ENCODE peak calls at places on chromosomes 16 and 17, in ten cellular contexts. O is NCI-H1417; N is substantia nigra; H is MM.1S; J is activated CD4-positive, alpha-beta T cell treated with anti-CD3 and anti-CD28 coated beads, Interleukin-2, amount 50 U/mL, for 1 hour; I is NCI-H748 treated with DMSO at 0.1 percent for 48 hours; K is germinal center; P is CD14-positive monocyte; G is NCI-H1694; U is nephron progenitor cell. S is an unnamed sample.

GRCh38 chr16:59192551-59193199 is 458.6 kb upstream of the GOT2 start:
- DNase-seq in N (no peak), I (peak), O (no peak), H (peak), U (peak), P (no peak), K (no peak), J (no peak), G (no peak), S (no peak)

GRCh38 chr16:65771707-65772106 is 594.8 kb upstream of the CDH5 start:
- DNase-seq in O (no peak), N (no peak), I (no peak), P (no peak), U (no peak), J (no peak), H (no peak), K (no peak), G (no peak), S (no peak)

GRCh38 chr17:61718022-61718421 is 127.0 kb upstream of the NACA2 start:
- DNase-seq in P (no peak), J (no peak), G (no peak), O (no peak), N (no peak), U (no peak), I (no peak), H (no peak), K (no peak), S (no peak)

GRCh38 chr16:1536601-1537000 is 3.1 kb downstream of the TMEM204 start:
- DNase-seq in N (no peak), H (no peak), I (no peak), U (no peak), P (no peak), G (no peak), O (no peak), K (no peak), J (no peak), S (no peak)

GRCh38 chr16:89495121-89495520 is 4.8 kb upstream of the ANKRD11 start:
- DNase-seq in G (no peak), O (no peak), J (no peak), I (no peak), K (no peak), H (no peak), N (no peak), U (peak), P (no peak), S (no peak)

GRCh38 chr17:57296231-57296630 is 39.9 kb downstream of the MSI2 start:
- DNase-seq in G (no peak), P (no peak), N (no peak), J (no peak), H (no peak), U (no peak), I (peak), O (peak), K (no peak), S (peak)

GRCh38 chr17:44547625-44548297 is 9.5 kb upstream of the FZD2 start:
- DNase-seq in H (no peak), J (no peak), U (peak), I (no peak), P (no peak), G (no peak), O (no peak), K (no peak), N (no peak), S (no peak)

GRCh38 chr17:47946929-47947397 is 5.6 kb downstream of the PNPO start:
- DNase-seq in U (peak), I (peak), N (peak), P (peak), O (peak), J (peak), H (peak), K (peak), G (peak), S (peak)

GRCh38 chr17:19744492-19744891 is 3.6 kb downstream of the ALDH3A1 start:
- DNase-seq in G (no peak), K (no peak), N (no peak), J (no peak), U (no peak), I (no peak), P (no peak), O (no peak), H (no peak), S (no peak)

GRCh38 chr17:35618628-35619027 is 31.5 kb downstream of the AP2B1 start:
- DNase-seq in J (no peak), N (no peak), G (no peak), K (no peak), U (no peak), O (no peak), P (no peak), H (no peak), I (no peak), S (no peak)

GRCh38 chr17:76521262-76521661 is 16.2 kb downstream of the CYGB start:
- DNase-seq in N (no peak), K (no peak), J (no peak), G (no peak), P (no peak), H (no peak), U (no peak), O (no peak), I (no peak), S (no peak)

GRCh38 chr17:68398731-68399637 is 58.3 kb downstream of the WIPI1 start:
- DNase-seq in J (no peak), H (peak), U (peak), K (peak), O (peak), G (no peak), N (peak), P (peak), I (peak), S (peak)

GRCh38 chr17:60326702-60327101 is 65.2 kb downstream of the USP32 start:
- DNase-seq in N (no peak), K (no peak), P (no peak), J (no peak), G (no peak), I (no peak), U (no peak), O (no peak), H (no peak), S (no peak)

GRCh38 chr17:7023576-7024401 is 939 bp downstream of the BCL6B start:
- DNase-seq in K (peak), P (peak), I (no peak), O (peak), N (peak), H (peak), G (no peak), U (peak), J (peak), S (peak)

GRCh38 chr16:86931410-86931941 is 353.1 kb downstream of the FOXL1 start:
- DNase-seq in I (no peak), J (no peak), N (no peak), K (no peak), P (no peak), O (no peak), G (no peak), U (no peak), H (no peak), S (no peak)

GRCh38 chr16:67428146-67428731 is 2.7 kb upstream of the HSD11B2 start:
- DNase-seq in J (peak), G (peak), I (peak), N (peak), O (peak), K (peak), P (peak), H (peak), U (peak), S (peak)

GRCh38 chr16:12449795-12450194 is 353.9 kb downstream of the CPPED1 start:
- DNase-seq in H (no peak), K (no peak), N (no peak), P (no peak), O (no peak), G (no peak), J (no peak), I (no peak), U (no peak), S (no peak)